ENCODE peak calls at places on chromosomes 2 and 18, in five cellular contexts. One of them, this sample, is unnamed.

GRCh38 chr2:192044496-192044895 is 150.2 kb downstream of the TMEFF2 start:
- DNase-seq in HEK293T: no peak
- DNase-seq in kidney tubule cell: peak
- DNase-seq in ELF-1: no peak
- DNase-seq in NCI-H446 treated with DMSO at 0.1 percent for 48 hours: no peak
- DNase-seq in this sample: no peak

GRCh38 chr2:112724611-112725525 is 4.0 kb downstream of the NT5DC4 start:
- DNase-seq in ELF-1: peak
- DNase-seq in NCI-H446 treated with DMSO at 0.1 percent for 48 hours: no peak
- DNase-seq in kidney tubule cell: peak
- DNase-seq in HEK293T: peak
- DNase-seq in this sample: no peak

GRCh38 chr18:5144629-5145028 is 52.4 kb downstream of the AKAIN1 start:
- DNase-seq in HEK293T: no peak
- DNase-seq in NCI-H446 treated with DMSO at 0.1 percent for 48 hours: no peak
- DNase-seq in kidney tubule cell: no peak
- DNase-seq in ELF-1: no peak
- DNase-seq in this sample: no peak

GRCh38 chr2:191675807-191676667 is 1.9 kb upstream of the NABP1 start:
- DNase-seq in HEK293T: no peak
- DNase-seq in NCI-H446 treated with DMSO at 0.1 percent for 48 hours: no peak
- DNase-seq in kidney tubule cell: peak
- DNase-seq in ELF-1: no peak
- DNase-seq in this sample: no peak

GRCh38 chr2:194100201-194100600 is 1556.8 kb upstream of the SLC39A10 start:
- DNase-seq in kidney tubule cell: no peak
- DNase-seq in NCI-H446 treated with DMSO at 0.1 percent for 48 hours: no peak
- DNase-seq in HEK293T: no peak
- DNase-seq in ELF-1: no peak
- DNase-seq in this sample: no peak

GRCh38 chr2:96111257-96111640 is 5.1 kb downstream of the ADRA2B start:
- DNase-seq in HEK293T: no peak
- DNase-seq in ELF-1: no peak
- DNase-seq in NCI-H446 treated with DMSO at 0.1 percent for 48 hours: no peak
- DNase-seq in kidney tubule cell: no peak
- DNase-seq in this sample: no peak

GRCh38 chr2:127945281-127945680 is 59.5 kb upstream of the AMMECR1L start:
- DNase-seq in kidney tubule cell: no peak
- DNase-seq in NCI-H446 treated with DMSO at 0.1 percent for 48 hours: no peak
- DNase-seq in ELF-1: no peak
- DNase-seq in HEK293T: no peak
- DNase-seq in this sample: no peak

GRCh38 chr2:202099515-202099914 is 26.5 kb downstream of the KIAA2012 start:
- DNase-seq in HEK293T: no peak
- DNase-seq in ELF-1: peak
- DNase-seq in NCI-H446 treated with DMSO at 0.1 percent for 48 hours: no peak
- DNase-seq in kidney tubule cell: peak
- DNase-seq in this sample: no peak

GRCh38 chr2:101770672-101771071 is 73.2 kb downstream of the MAP4K4 start:
- DNase-seq in kidney tubule cell: peak
- DNase-seq in NCI-H446 treated with DMSO at 0.1 percent for 48 hours: peak
- DNase-seq in HEK293T: peak
- DNase-seq in ELF-1: no peak
- DNase-seq in this sample: no peak

GRCh38 chr2:232528746-232529445 is 2.9 kb downstream of the CHRND start:
- DNase-seq in NCI-H446 treated with DMSO at 0.1 percent for 48 hours: no peak
- DNase-seq in ELF-1: no peak
- DNase-seq in HEK293T: no peak
- DNase-seq in kidney tubule cell: no peak
- DNase-seq in this sample: no peak

GRCh38 chr2:129812071-129812470 is 167.4 kb upstream of the RAB6C start:
- DNase-seq in ELF-1: no peak
- DNase-seq in HEK293T: no peak
- DNase-seq in kidney tubule cell: peak
- DNase-seq in NCI-H446 treated with DMSO at 0.1 percent for 48 hours: no peak
- DNase-seq in this sample: no peak

GRCh38 chr2:47784349-47784851 is 1.5 kb downstream of the MSH6 start:
- DNase-seq in HEK293T: no peak
- DNase-seq in NCI-H446 treated with DMSO at 0.1 percent for 48 hours: no peak
- DNase-seq in ELF-1: peak
- DNase-seq in kidney tubule cell: peak
- DNase-seq in this sample: no peak

GRCh38 chr2:179963626-179964025 is 43.5 kb downstream of the CWC22 start:
- DNase-seq in HEK293T: no peak
- DNase-seq in ELF-1: no peak
- DNase-seq in NCI-H446 treated with DMSO at 0.1 percent for 48 hours: no peak
- DNase-seq in kidney tubule cell: peak
- DNase-seq in this sample: peak

GRCh38 chr2:164954954-164955701 is at the start of gene SLC38A11:
- DNase-seq in HEK293T: no peak
- DNase-seq in kidney tubule cell: peak
- DNase-seq in ELF-1: peak
- DNase-seq in NCI-H446 treated with DMSO at 0.1 percent for 48 hours: no peak
- DNase-seq in this sample: no peak

GRCh38 chr2:85681776-85682175 is 12.4 kb upstream of the GNLY start:
- DNase-seq in HEK293T: no peak
- DNase-seq in kidney tubule cell: no peak
- DNase-seq in NCI-H446 treated with DMSO at 0.1 percent for 48 hours: no peak
- DNase-seq in ELF-1: no peak
- DNase-seq in this sample: no peak